ENCODE peak calls at places on chromosome 15, in nine cellular contexts. S is GM04504; R is HEK293T; K is AG08395; N is dermis blood vessel endothelial cell; F is NB4; Q is NCI-H1105 treated with DMSO at 0.1 percent for 48 hours; P is GM12878; E is stimulated activated CD4-positive, alpha-beta T cell treated with anti-CD3 and anti-CD28 coated beads, Interleukin-1b, Interleukin-23, amount 100 ng/mL, for 48 hours. V is an unnamed sample.

GRCh38 chr15:92810418-92811138 is 89.5 kb upstream of the CHD2 start:
- DNase-seq in S (no peak), R (peak), K (peak), N (peak), F (peak), Q (peak), P (no peak), E (peak), V (peak)

GRCh38 chr15:89899303-89899946 is 5.6 kb upstream of the AP3S2 start:
- DNase-seq in S (no peak), R (no peak), K (no peak), N (no peak), F (peak), Q (no peak), P (no peak), E (no peak), V (no peak)

GRCh38 chr15:90004671-90005070 is 3.5 kb downstream of the ZNF710 start:
- DNase-seq in S (peak), R (no peak), K (peak), N (peak), F (peak), Q (no peak), P (no peak), E (peak), V (no peak)

GRCh38 chr15:91529534-91529933 is 324.0 kb upstream of the SLCO3A1 start:
- DNase-seq in S (no peak), R (no peak), K (no peak), N (no peak), F (no peak), Q (no peak), P (no peak), E (no peak), V (no peak)

GRCh38 chr15:43799945-43800285 is at the start of gene SERINC4:
- DNase-seq in S (no peak), R (no peak), K (no peak), N (no peak), F (no peak), Q (no peak), P (no peak), E (no peak), V (no peak)

GRCh38 chr15:98503970-98504369 is 144.4 kb upstream of the IGF1R start:
- DNase-seq in S (peak), R (no peak), K (peak), N (no peak), F (peak), Q (no peak), P (no peak), E (no peak), V (no peak)

GRCh38 chr15:66482539-66482938 is 15.0 kb downstream of the SNAPC5 start:
- DNase-seq in S (no peak), R (no peak), K (no peak), N (no peak), F (no peak), Q (no peak), P (no peak), E (no peak), V (no peak)

GRCh38 chr15:75425966-75426500 is 25.5 kb downstream of the SIN3A start:
- DNase-seq in S (no peak), R (no peak), K (no peak), N (peak), F (no peak), Q (no peak), P (no peak), E (no peak), V (peak)

GRCh38 chr15:40358492-40359353 is 704 bp downstream of the DISP2 start:
- DNase-seq in S (no peak), R (no peak), K (no peak), N (no peak), F (peak), Q (peak), P (no peak), E (no peak), V (peak)

GRCh38 chr15:27268923-27269322 is 297.9 kb downstream of the GABRG3 start:
- DNase-seq in S (no peak), R (no peak), K (no peak), N (no peak), F (no peak), Q (no peak), P (no peak), E (no peak), V (no peak)

GRCh38 chr15:57654136-57654845 is 52.2 kb upstream of the POLR2M start:
- DNase-seq in S (peak), R (no peak), K (peak), N (no peak), F (no peak), Q (no peak), P (no peak), E (no peak), V (no peak)

GRCh38 chr15:71448688-71449114 is 333.4 kb downstream of the THSD4 start:
- DNase-seq in S (peak), R (peak), K (peak), N (peak), F (peak), Q (peak), P (no peak), E (no peak), V (peak)

GRCh38 chr15:101187820-101188516 is 63.9 kb downstream of the CHSY1 start:
- DNase-seq in S (peak), R (no peak), K (peak), N (peak), F (no peak), Q (no peak), P (peak), E (no peak), V (peak)

GRCh38 chr15:75456710-75457109 is 5.2 kb upstream of the SIN3A start:
- DNase-seq in S (no peak), R (no peak), K (no peak), N (no peak), F (peak), Q (no peak), P (no peak), E (no peak), V (peak)

GRCh38 chr15:88375234-88375926 is 91.8 kb downstream of the MRPL46 start:
- DNase-seq in S (peak), R (no peak), K (peak), N (no peak), F (peak), Q (no peak), P (no peak), E (no peak), V (peak)

GRCh38 chr15:60423540-60423939 is 25.8 kb upstream of the ANXA2 start:
- DNase-seq in S (peak), R (no peak), K (peak), N (peak), F (no peak), Q (no peak), P (no peak), E (no peak), V (peak)

GRCh38 chr15:48250640-48251076 is 44.6 kb downstream of the SLC12A1 start:
- DNase-seq in S (peak), R (peak), K (peak), N (peak), F (peak), Q (peak), P (peak), E (no peak), V (peak)

GRCh38 chr15:91704343-91704742 is 149.2 kb upstream of the SLCO3A1 start:
- DNase-seq in S (no peak), R (no peak), K (no peak), N (no peak), F (no peak), Q (no peak), P (no peak), E (no peak), V (no peak)

GRCh38 chr15:39171944-39172368 is 408.9 kb upstream of the THBS1 start:
- DNase-seq in S (peak), R (peak), K (peak), N (peak), F (peak), Q (peak), P (peak), E (peak), V (peak)

GRCh38 chr15:41851167-41851523 is 12.5 kb downstream of the PLA2G4B start:
- DNase-seq in S (no peak), R (no peak), K (no peak), N (no peak), F (no peak), Q (no peak), P (no peak), E (no peak), V (no peak)

GRCh38 chr15:89975482-89976291 is 25.4 kb upstream of the ZNF710 start:
- DNase-seq in S (no peak), R (no peak), K (no peak), N (no peak), F (peak), Q (no peak), P (no peak), E (no peak), V (no peak)

GRCh38 chr15:63042879-63043340 is 363 bp downstream of the TPM1 start:
- DNase-seq in S (no peak), R (no peak), K (no peak), N (peak), F (no peak), Q (peak), P (no peak), E (no peak), V (peak)

GRCh38 chr15:66925721-66926120 is 139.7 kb upstream of the SMAD3 start:
- DNase-seq in S (no peak), R (no peak), K (no peak), N (no peak), F (no peak), Q (no peak), P (no peak), E (no peak), V (no peak)

GRCh38 chr15:59020321-59020720 is 32.9 kb downstream of the RNF111 start:
- DNase-seq in S (no peak), R (no peak), K (no peak), N (no peak), F (no peak), Q (no peak), P (no peak), E (no peak), V (no peak)

GRCh38 chr15:47737424-47737823 is 20.1 kb downstream of the SEMA6D start:
- DNase-seq in S (no peak), R (no peak), K (no peak), N (no peak), F (no peak), Q (no peak), P (no peak), E (no peak), V (no peak)

GRCh38 chr15:75817151-75817935 is 25.9 kb upstream of the UBE2Q2 start:
- DNase-seq in S (no peak), R (no peak), K (no peak), N (peak), F (no peak), Q (no peak), P (no peak), E (no peak), V (no peak)

GRCh38 chr15:60004846-60005351 is 788 bp downstream of the FOXB1 start:
- DNase-seq in S (no peak), R (no peak), K (no peak), N (no peak), F (no peak), Q (peak), P (no peak), E (no peak), V (peak)

GRCh38 chr15:58873267-58873666 is 60.2 kb downstream of the SLTM start:
- DNase-seq in S (peak), R (no peak), K (peak), N (no peak), F (peak), Q (no peak), P (no peak), E (no peak), V (no peak)

GRCh38 chr15:75594276-75594675 is 15.2 kb upstream of the PTPN9 start:
- DNase-seq in S (no peak), R (no peak), K (no peak), N (no peak), F (no peak), Q (no peak), P (no peak), E (no peak), V (no peak)

GRCh38 chr15:28955160-28955502 is 69.4 kb downstream of the APBA2 start:
- DNase-seq in S (no peak), R (peak), K (no peak), N (no peak), F (peak), Q (no peak), P (peak), E (no peak), V (no peak)

V was measured in mesendoderm.